ENCODE peak calls at places on chromosomes 16 and 17, in nine cellular contexts. One of them, this sample, is unnamed.

GRCh38 chr17:62868008-62868407 is 59.9 kb upstream of the MARCHF10 start:
- DNase-seq in effector memory CD4-positive, alpha-beta T cell: no peak
- DNase-seq in tibial nerve: no peak
- DNase-seq in transverse colon: no peak
- DNase-seq in tibial artery: no peak
- DNase-seq in heart right ventricle: no peak
- DNase-seq in kidney: no peak
- DNase-seq in uterus: no peak
- DNase-seq in psoas muscle: no peak
- DNase-seq in this sample: no peak

GRCh38 chr17:37742114-37742761 is 2.6 kb downstream of the HNF1B start:
- DNase-seq in effector memory CD4-positive, alpha-beta T cell: no peak
- DNase-seq in tibial nerve: no peak
- DNase-seq in transverse colon: no peak
- DNase-seq in tibial artery: no peak
- DNase-seq in heart right ventricle: no peak
- DNase-seq in kidney: peak; percentile 71
- DNase-seq in uterus: no peak
- DNase-seq in psoas muscle: no peak
- DNase-seq in this sample: no peak

GRCh38 chr17:40480501-40481003 is 20.9 kb downstream of the TNS4 start:
- DNase-seq in effector memory CD4-positive, alpha-beta T cell: peak; percentile 77
- DNase-seq in tibial nerve: no peak
- DNase-seq in transverse colon: peak; percentile 47
- DNase-seq in tibial artery: no peak
- DNase-seq in heart right ventricle: peak; percentile 37
- DNase-seq in kidney: no peak
- DNase-seq in uterus: no peak
- DNase-seq in psoas muscle: no peak
- DNase-seq in this sample: peak; percentile 86

GRCh38 chr17:32486091-32486700 is 597 bp upstream of the CDK5R1 start:
- DNase-seq in effector memory CD4-positive, alpha-beta T cell: peak; percentile 60
- DNase-seq in tibial nerve: peak; percentile 40
- DNase-seq in transverse colon: peak; percentile 73
- DNase-seq in tibial artery: peak; percentile 49
- DNase-seq in heart right ventricle: peak; percentile 76
- DNase-seq in kidney: peak; percentile 88
- DNase-seq in uterus: peak; percentile 43
- DNase-seq in psoas muscle: peak; percentile 81
- DNase-seq in this sample: no peak

GRCh38 chr17:11144358-11145233 is 96.4 kb upstream of the SHISA6 start:
- DNase-seq in effector memory CD4-positive, alpha-beta T cell: no peak
- DNase-seq in tibial nerve: no peak
- DNase-seq in transverse colon: peak; percentile 67
- DNase-seq in tibial artery: no peak
- DNase-seq in heart right ventricle: no peak
- DNase-seq in kidney: no peak
- DNase-seq in uterus: no peak
- DNase-seq in psoas muscle: no peak
- DNase-seq in this sample: no peak

GRCh38 chr16:17404903-17405691 is 65.7 kb downstream of the XYLT1 start:
- DNase-seq in effector memory CD4-positive, alpha-beta T cell: no peak
- DNase-seq in tibial nerve: peak; percentile 73
- DNase-seq in transverse colon: peak; percentile 49
- DNase-seq in tibial artery: peak; percentile 93
- DNase-seq in heart right ventricle: peak; percentile 56
- DNase-seq in kidney: no peak
- DNase-seq in uterus: peak; percentile 65
- DNase-seq in psoas muscle: peak; percentile 77
- DNase-seq in this sample: no peak

GRCh38 chr17:9729735-9730420 is 61.5 kb downstream of the DHRS7C start:
- DNase-seq in effector memory CD4-positive, alpha-beta T cell: no peak
- DNase-seq in tibial nerve: no peak
- DNase-seq in transverse colon: no peak
- DNase-seq in tibial artery: no peak
- DNase-seq in heart right ventricle: no peak
- DNase-seq in kidney: no peak
- DNase-seq in uterus: no peak
- DNase-seq in psoas muscle: no peak
- DNase-seq in this sample: no peak

GRCh38 chr17:8479431-8479947 is 43.8 kb downstream of the NDEL1 start:
- DNase-seq in effector memory CD4-positive, alpha-beta T cell: no peak
- DNase-seq in tibial nerve: no peak
- DNase-seq in transverse colon: no peak
- DNase-seq in tibial artery: peak; percentile 63
- DNase-seq in heart right ventricle: peak; percentile 44
- DNase-seq in kidney: no peak
- DNase-seq in uterus: no peak
- DNase-seq in psoas muscle: peak; percentile 61
- DNase-seq in this sample: no peak

GRCh38 chr17:45346255-45347015 is 29.6 kb upstream of the MAP3K14 start:
- DNase-seq in effector memory CD4-positive, alpha-beta T cell: no peak
- DNase-seq in tibial nerve: no peak
- DNase-seq in transverse colon: peak; percentile 6
- DNase-seq in tibial artery: no peak
- DNase-seq in heart right ventricle: no peak
- DNase-seq in kidney: no peak
- DNase-seq in uterus: peak; percentile 13
- DNase-seq in psoas muscle: peak; percentile 31
- DNase-seq in this sample: no peak

GRCh38 chr17:81236784-81237183 is 2.1 kb downstream of the TEPSIN start:
- DNase-seq in effector memory CD4-positive, alpha-beta T cell: no peak
- DNase-seq in tibial nerve: no peak
- DNase-seq in transverse colon: no peak
- DNase-seq in tibial artery: no peak
- DNase-seq in heart right ventricle: peak; percentile 8
- DNase-seq in kidney: peak; percentile 69
- DNase-seq in uterus: no peak
- DNase-seq in psoas muscle: no peak
- DNase-seq in this sample: no peak

DNA sequence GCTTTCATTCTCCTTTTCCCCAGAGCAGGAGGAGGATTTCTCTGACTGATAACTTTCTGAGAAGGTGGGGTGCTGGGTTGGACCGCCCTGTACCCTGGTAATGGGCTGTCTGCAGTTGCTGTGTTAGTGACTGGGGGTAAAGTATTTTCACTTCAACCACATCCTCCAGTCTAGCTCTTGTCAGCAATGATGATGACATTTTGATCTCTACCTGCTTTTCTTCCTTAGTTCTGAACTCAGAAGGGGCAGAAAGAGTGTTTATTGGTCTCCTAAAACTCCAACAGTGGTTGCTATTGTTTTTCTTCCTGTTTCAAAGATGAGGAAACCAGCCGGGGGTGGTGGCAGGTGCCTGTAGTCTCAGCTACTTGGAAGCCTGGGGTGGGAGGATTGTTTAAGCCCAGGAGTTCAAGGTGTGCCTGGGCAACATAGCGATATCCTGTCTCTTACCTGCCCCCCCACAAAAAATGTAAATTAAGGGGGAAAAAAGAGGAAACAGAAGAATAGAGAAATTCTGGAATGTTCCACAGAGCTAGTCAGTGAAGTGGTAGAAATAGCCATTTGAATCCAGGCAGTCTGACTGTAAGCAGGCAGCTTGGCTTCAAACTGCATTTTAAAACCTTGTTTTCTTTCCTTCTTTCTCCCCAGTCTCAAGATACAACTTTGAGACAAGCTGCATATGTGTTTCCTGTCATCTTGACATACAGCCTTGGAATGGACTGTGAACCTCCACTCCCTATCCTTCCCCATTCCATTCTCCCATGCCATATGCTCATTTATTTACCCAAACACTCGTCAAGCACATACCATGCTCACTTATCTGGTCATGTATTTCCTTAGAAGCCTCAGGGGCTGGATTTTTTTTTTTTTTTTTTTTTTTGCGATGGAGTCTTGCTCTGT is 3.3 kb upstream of the N4BP1 start:
- DNase-seq in effector memory CD4-positive, alpha-beta T cell: peak; percentile 62
- DNase-seq in tibial nerve: no peak
- DNase-seq in transverse colon: peak; percentile 43
- DNase-seq in tibial artery: no peak
- DNase-seq in heart right ventricle: no peak
- DNase-seq in kidney: no peak
- DNase-seq in uterus: no peak
- DNase-seq in psoas muscle: no peak
- DNase-seq in this sample: peak; percentile 69
- H3K27ac ChIP-seq in effector memory CD4-positive, alpha-beta T cell: peak overlapping the region; percentile 95
- H3K27ac ChIP-seq in tibial nerve: no peak overlapping the region
- H3K27ac ChIP-seq in transverse colon: peak overlapping the region; percentile 96
- H3K27ac ChIP-seq in tibial artery: no peak overlapping the region
- H3K27ac ChIP-seq in heart right ventricle: peak overlapping the region; percentile 68
- H3K27ac ChIP-seq in kidney: no peak overlapping the region
- H3K27ac ChIP-seq in uterus: peak overlapping the region; percentile 22
- H3K27ac ChIP-seq in psoas muscle: peak overlapping the region; percentile 60
- H3K27ac ChIP-seq in this sample: peak overlapping the region; percentile 93

GRCh38 chr17:75524971-75525805 is at the start of gene LLGL2:
- DNase-seq in effector memory CD4-positive, alpha-beta T cell: peak; percentile 77
- DNase-seq in tibial nerve: no peak
- DNase-seq in transverse colon: peak; percentile 94
- DNase-seq in tibial artery: peak; percentile 60
- DNase-seq in heart right ventricle: peak; percentile 75
- DNase-seq in kidney: peak; percentile 96
- DNase-seq in uterus: peak; percentile 66
- DNase-seq in psoas muscle: peak; percentile 70
- DNase-seq in this sample: peak; percentile 91
- H3K4me3 ChIP-seq in effector memory CD4-positive, alpha-beta T cell: peak within 1 kb of the TSS; percentile 71
- H3K4me3 ChIP-seq in tibial nerve: peak within 1 kb of the TSS; percentile 71
- H3K4me3 ChIP-seq in transverse colon: peak within 1 kb of the TSS; percentile 82
- H3K4me3 ChIP-seq in tibial artery: peak within 1 kb of the TSS; percentile 79
- H3K4me3 ChIP-seq in heart right ventricle: peak within 1 kb of the TSS; percentile 66
- H3K4me3 ChIP-seq in kidney: peak within 1 kb of the TSS; percentile 76
- H3K4me3 ChIP-seq in uterus: peak within 1 kb of the TSS; percentile 67
- H3K4me3 ChIP-seq in psoas muscle: peak within 1 kb of the TSS; percentile 72
- H3K4me3 ChIP-seq in this sample: peak within 1 kb of the TSS; percentile 78

GRCh38 chr17:48056879-48057278 is 8.7 kb downstream of the NFE2L1 start:
- DNase-seq in effector memory CD4-positive, alpha-beta T cell: no peak
- DNase-seq in tibial nerve: no peak
- DNase-seq in transverse colon: no peak
- DNase-seq in tibial artery: no peak
- DNase-seq in heart right ventricle: no peak
- DNase-seq in kidney: no peak
- DNase-seq in uterus: no peak
- DNase-seq in psoas muscle: no peak
- DNase-seq in this sample: no peak

GRCh38 chr17:48058393-48059124 is 10.4 kb downstream of the NFE2L1 start:
- DNase-seq in effector memory CD4-positive, alpha-beta T cell: no peak
- DNase-seq in tibial nerve: no peak
- DNase-seq in transverse colon: no peak
- DNase-seq in tibial artery: no peak
- DNase-seq in heart right ventricle: no peak
- DNase-seq in kidney: no peak
- DNase-seq in uterus: no peak
- DNase-seq in psoas muscle: no peak
- DNase-seq in this sample: no peak

GRCh38 chr17:48060249-48060648 is 12.1 kb downstream of the NFE2L1 start:
- DNase-seq in effector memory CD4-positive, alpha-beta T cell: no peak
- DNase-seq in tibial nerve: peak; percentile 42
- DNase-seq in transverse colon: no peak
- DNase-seq in tibial artery: no peak
- DNase-seq in heart right ventricle: no peak
- DNase-seq in kidney: no peak
- DNase-seq in uterus: no peak
- DNase-seq in psoas muscle: no peak
- DNase-seq in this sample: no peak

GRCh38 chr17:48057626-48058025 is 9.5 kb downstream of the NFE2L1 start:
- DNase-seq in effector memory CD4-positive, alpha-beta T cell: no peak
- DNase-seq in tibial nerve: no peak
- DNase-seq in transverse colon: no peak
- DNase-seq in tibial artery: no peak
- DNase-seq in heart right ventricle: no peak
- DNase-seq in kidney: no peak
- DNase-seq in uterus: no peak
- DNase-seq in psoas muscle: no peak
- DNase-seq in this sample: no peak

GRCh38 chr17:48059125-48059668 is 11.0 kb downstream of the NFE2L1 start:
- DNase-seq in effector memory CD4-positive, alpha-beta T cell: no peak
- DNase-seq in tibial nerve: no peak
- DNase-seq in transverse colon: no peak
- DNase-seq in tibial artery: no peak
- DNase-seq in heart right ventricle: no peak
- DNase-seq in kidney: no peak
- DNase-seq in uterus: no peak
- DNase-seq in psoas muscle: no peak
- DNase-seq in this sample: no peak
- H3K36me3 ChIP-seq in effector memory CD4-positive, alpha-beta T cell: peaks cover 79% of the 10 kb centered on the region
- H3K36me3 ChIP-seq in tibial nerve: peaks cover 97% of the 10 kb centered on the region
- H3K36me3 ChIP-seq in transverse colon: peaks cover 68% of the 10 kb centered on the region
- H3K36me3 ChIP-seq in tibial artery: peaks cover 89% of the 10 kb centered on the region
- H3K36me3 ChIP-seq in heart right ventricle: peaks cover 86% of the 10 kb centered on the region
- H3K36me3 ChIP-seq in kidney: peaks cover 68% of the 10 kb centered on the region
- H3K36me3 ChIP-seq in uterus: no peaks in the 10 kb centered on the region
- H3K36me3 ChIP-seq in psoas muscle: peaks cover 91% of the 10 kb centered on the region
- H3K36me3 ChIP-seq in this sample: peaks cover 46% of the 10 kb centered on the region

DNA sequence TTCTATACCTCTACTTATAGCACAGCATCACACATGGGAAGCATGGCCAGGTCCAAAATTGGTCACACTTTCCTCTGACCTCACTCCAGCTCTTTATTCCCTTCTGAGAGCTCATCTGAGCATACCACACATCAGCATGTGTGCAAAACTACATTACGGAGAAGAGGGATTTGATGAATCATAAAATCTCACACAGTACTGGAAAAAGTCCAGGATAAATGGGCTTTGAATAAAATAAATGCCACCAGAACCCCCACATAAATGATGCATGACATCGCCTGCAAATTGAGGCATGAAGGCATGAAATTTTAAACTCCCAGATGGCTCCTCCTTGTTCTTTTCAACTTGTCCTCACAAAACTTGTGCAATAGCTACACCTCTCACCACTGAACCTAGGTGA is 439.6 kb downstream of the CA10 start:
- DNase-seq in effector memory CD4-positive, alpha-beta T cell: no peak
- DNase-seq in tibial nerve: no peak
- DNase-seq in transverse colon: no peak
- DNase-seq in tibial artery: no peak
- DNase-seq in heart right ventricle: no peak
- DNase-seq in kidney: no peak
- DNase-seq in uterus: no peak
- DNase-seq in psoas muscle: no peak
- DNase-seq in this sample: no peak
- H3K27ac ChIP-seq in effector memory CD4-positive, alpha-beta T cell: no peak overlapping the region
- H3K27ac ChIP-seq in tibial nerve: no peak overlapping the region
- H3K27ac ChIP-seq in transverse colon: no peak overlapping the region
- H3K27ac ChIP-seq in tibial artery: no peak overlapping the region
- H3K27ac ChIP-seq in heart right ventricle: no peak overlapping the region
- H3K27ac ChIP-seq in kidney: no peak overlapping the region
- H3K27ac ChIP-seq in uterus: no peak overlapping the region
- H3K27ac ChIP-seq in psoas muscle: no peak overlapping the region
- H3K27ac ChIP-seq in this sample: no peak overlapping the region

GRCh38 chr16:76579277-76579676 is 302.1 kb downstream of the CNTNAP4 start:
- DNase-seq in effector memory CD4-positive, alpha-beta T cell: no peak
- DNase-seq in tibial nerve: no peak
- DNase-seq in transverse colon: no peak
- DNase-seq in tibial artery: no peak
- DNase-seq in heart right ventricle: no peak
- DNase-seq in kidney: no peak
- DNase-seq in uterus: no peak
- DNase-seq in psoas muscle: no peak
- DNase-seq in this sample: no peak
- H3K4me3 ChIP-seq in effector memory CD4-positive, alpha-beta T cell: no peak overlapping the region
- H3K4me3 ChIP-seq in tibial nerve: no peak overlapping the region
- H3K4me3 ChIP-seq in transverse colon: no peak overlapping the region
- H3K4me3 ChIP-seq in tibial artery: no peak overlapping the region
- H3K4me3 ChIP-seq in heart right ventricle: no peak overlapping the region
- H3K4me3 ChIP-seq in kidney: no peak overlapping the region
- H3K4me3 ChIP-seq in uterus: no peak overlapping the region
- H3K4me3 ChIP-seq in psoas muscle: no peak overlapping the region
- H3K4me3 ChIP-seq in this sample: no peak overlapping the region